ENCODE peak calls at places on chromosomes 5 and 9, in eight cellular contexts. B is activated CD4-positive, CD25-positive, alpha-beta regulatory T cell; D is progenitor cell of endocrine pancreas; L is fibroblast of mammary gland; X is iris pigment epithelial cell; V is HFFc6; K is NCI-H345; R is IMR-90. E is an unnamed sample.

GRCh38 chr5:17316973-17317459 is 99.6 kb downstream of the BASP1 start:
- DNase-seq in B (no peak), D (no peak), L (peak), X (peak), V (peak), K (no peak), R (peak), E (no peak)

GRCh38 chr5:77389746-77390145 is 102.4 kb downstream of the WDR41 start:
- DNase-seq in B (no peak), D (no peak), L (no peak), X (no peak), V (no peak), K (no peak), R (no peak), E (no peak)

GRCh38 chr5:1480217-1480616 is 35.0 kb upstream of the SLC6A3 start:
- DNase-seq in B (no peak), D (no peak), L (peak), X (peak), V (no peak), K (no peak), R (no peak), E (no peak)

GRCh38 chr9:121261107-121261460 is 6.9 kb upstream of the GSN start:
- DNase-seq in B (no peak), D (no peak), L (peak), X (no peak), V (no peak), K (peak), R (no peak), E (no peak)

GRCh38 chr5:157271740-157272271 is 5.9 kb downstream of the CYFIP2 start:
- DNase-seq in B (peak), D (no peak), L (no peak), X (no peak), V (no peak), K (no peak), R (no peak), E (no peak)

GRCh38 chr9:104860280-104860679 is 67.7 kb downstream of the ABCA1 start:
- DNase-seq in B (no peak), D (no peak), L (no peak), X (peak), V (no peak), K (no peak), R (peak), E (no peak)

GRCh38 chr9:2662496-2662895 is 40.9 kb downstream of the VLDLR start:
- DNase-seq in B (no peak), D (no peak), L (no peak), X (no peak), V (peak), K (no peak), R (no peak), E (no peak)

GRCh38 chr5:7094626-7095025 is 301.3 kb upstream of the ADCY2 start:
- DNase-seq in B (no peak), D (peak), L (no peak), X (no peak), V (no peak), K (no peak), R (no peak), E (no peak)

GRCh38 chr5:179266291-179267070 is 78.8 kb downstream of the ADAMTS2 start:
- DNase-seq in B (no peak), D (no peak), L (peak), X (no peak), V (no peak), K (no peak), R (no peak), E (peak)

GRCh38 chr5:65157906-65158603 is 323.7 kb downstream of the ADAMTS6 start:
- DNase-seq in B (no peak), D (no peak), L (peak), X (no peak), V (no peak), K (no peak), R (no peak), E (no peak)

GRCh38 chr5:84881737-84882136 is 497.1 kb upstream of the EDIL3 start:
- DNase-seq in B (no peak), D (no peak), L (no peak), X (no peak), V (no peak), K (no peak), R (no peak), E (no peak)

GRCh38 chr5:82952326-82952725 is 124.9 kb downstream of the TMEM167A start:
- DNase-seq in B (no peak), D (no peak), L (no peak), X (no peak), V (no peak), K (no peak), R (peak), E (no peak)

GRCh38 chr9:6630502-6631206 is 14.9 kb downstream of the GLDC start:
- DNase-seq in B (no peak), D (no peak), L (no peak), X (no peak), V (no peak), K (no peak), R (no peak), E (no peak)

GRCh38 chr5:178338126-178338749 is 105.6 kb upstream of the PHYKPL start:
- DNase-seq in B (no peak), D (no peak), L (no peak), X (no peak), V (no peak), K (no peak), R (no peak), E (no peak)

GRCh38 chr5:79503794-79504495 is 10.0 kb downstream of the HOMER1 start:
- DNase-seq in B (no peak), D (no peak), L (peak), X (peak), V (no peak), K (no peak), R (peak), E (no peak)

GRCh38 chr9:114694146-114694545 is 12.2 kb upstream of the TEX48 start:
- DNase-seq in B (no peak), D (no peak), L (peak), X (no peak), V (peak), K (no peak), R (peak), E (no peak)

GRCh38 chr5:28548856-28549255 is 1510.5 kb upstream of the CDH9 start:
- DNase-seq in B (no peak), D (no peak), L (peak), X (peak), V (no peak), K (no peak), R (no peak), E (no peak)

GRCh38 chr9:136081826-136082495 is 13.1 kb downstream of the NACC2 start:
- DNase-seq in B (no peak), D (no peak), L (no peak), X (no peak), V (no peak), K (no peak), R (no peak), E (no peak)

GRCh38 chr9:104864675-104865104 is 63.3 kb downstream of the ABCA1 start:
- DNase-seq in B (no peak), D (no peak), L (peak), X (peak), V (peak), K (no peak), R (peak), E (no peak)

GRCh38 chr5:130715541-130715940 is 449.5 kb downstream of the HINT1 start:
- DNase-seq in B (no peak), D (no peak), L (peak), X (peak), V (no peak), K (no peak), R (no peak), E (no peak)

GRCh38 chr5:67451640-67452279 is 255.2 kb upstream of the CD180 start:
- DNase-seq in B (no peak), D (no peak), L (no peak), X (no peak), V (no peak), K (no peak), R (no peak), E (no peak)

GRCh38 chr5:124176692-124177091 is 569.7 kb downstream of the ZNF608 start:
- DNase-seq in B (no peak), D (no peak), L (peak), X (no peak), V (no peak), K (no peak), R (no peak), E (no peak)

GRCh38 chr5:124102491-124102890 is 590.5 kb downstream of the CSNK1G3 start:
- DNase-seq in B (no peak), D (no peak), L (peak), X (peak), V (no peak), K (no peak), R (peak), E (no peak)

GRCh38 chr9:131407717-131408195 is 13.9 kb downstream of the PRRC2B start:
- DNase-seq in B (no peak), D (no peak), L (peak), X (peak), V (no peak), K (peak), R (no peak), E (no peak)

GRCh38 chr5:95283761-95284511 is 958 bp downstream of the MCTP1 start:
- DNase-seq in B (no peak), D (peak), L (no peak), X (peak), V (no peak), K (peak), R (no peak), E (peak)

GRCh38 chr9:114616684-114617520 is 5.8 kb downstream of the TMEM268 start:
- DNase-seq in B (no peak), D (no peak), L (no peak), X (no peak), V (no peak), K (peak), R (no peak), E (no peak)

GRCh38 chr5:140041492-140042421 is 1.3 kb downstream of the NRG2 start:
- DNase-seq in B (no peak), D (peak), L (peak), X (peak), V (peak), K (peak), R (peak), E (peak)

GRCh38 chr5:168269950-168270349 is 21.5 kb upstream of the WWC1 start:
- DNase-seq in B (no peak), D (no peak), L (no peak), X (peak), V (no peak), K (peak), R (peak), E (no peak)

GRCh38 chr9:79701651-79702050 is 129.9 kb downstream of the TLE4 start:
- DNase-seq in B (no peak), D (no peak), L (peak), X (peak), V (peak), K (no peak), R (no peak), E (no peak)

GRCh38 chr5:175383350-175383749 is 60.6 kb downstream of the DRD1 start:
- DNase-seq in B (no peak), D (no peak), L (peak), X (no peak), V (no peak), K (peak), R (no peak), E (no peak)

GRCh38 chr5:178361657-178362445 is 129.2 kb upstream of the PHYKPL start:
- DNase-seq in B (no peak), D (no peak), L (peak), X (no peak), V (no peak), K (no peak), R (no peak), E (no peak)

GRCh38 chr5:165188555-165189260 is 1683.3 kb downstream of the MAT2B start:
- DNase-seq in B (no peak), D (no peak), L (no peak), X (no peak), V (no peak), K (no peak), R (no peak), E (no peak)